ENCODE peak calls at places on chromosomes 5 and 9, in four cellular contexts. K is H1, T is HepG2, U is GM12878. N is an unnamed sample. For H3K4me1, the result is how much of the 10 kb centered on the place peaks cover.

GRCh38 chr9:70491798-70492736 is 77.6 kb upstream of the KLF9 start:
- DNase-seq in T (no peak), K (no peak), U (no peak), N (no peak)

GRCh38 chr5:37704406-37704805 is 135.4 kb downstream of the GDNF start:
- DNase-seq in K (no peak), U (no peak), T (no peak), N (no peak)

GRCh38 chr5:173329370-173330150 is 1.3 kb upstream of the STC2 start:
- DNase-seq in K (peak), T (peak), U (peak), N (no peak)

GRCh38 chr9:126986506-126986951 is 71.9 kb downstream of the RALGPS1 start:
- DNase-seq in K (no peak), U (no peak), T (peak), N (no peak)

GRCh38 chr9:137307255-137308101 is 5.4 kb upstream of the NRARP start:
- DNase-seq in K (peak), T (no peak), U (no peak), N (no peak)

GRCh38 chr5:140041099-140041491 is 2.0 kb downstream of the NRG2 start:
- DNase-seq in U (no peak), T (no peak), K (no peak), N (no peak)

GRCh38 chr5:17024686-17025180 is 88.6 kb upstream of the MYO10 start:
- DNase-seq in T (no peak), K (no peak), U (no peak), N (peak)

GRCh38 chr5:24643255-24643654 is 1.5 kb downstream of the CDH10 start:
- DNase-seq in U (no peak), T (no peak), K (no peak), N (no peak)

GRCh38 chr5:176806137-176806536 is 4.2 kb upstream of the UNC5A start:
- DNase-seq in T (no peak), K (no peak), U (no peak), N (no peak)

GRCh38 chr9:86585422-86586143 is 231.4 kb upstream of the TUT7 start:
- DNase-seq in K (no peak), U (no peak), T (no peak), N (no peak)

GRCh38 chr5:168552146-168552545 is 23.0 kb downstream of the FBLL1 start:
- DNase-seq in U (no peak), K (no peak), T (no peak), N (no peak)

GRCh38 chr5:33261305-33261704 is 179.5 kb upstream of the TARS1 start:
- DNase-seq in T (no peak), U (no peak), K (no peak), N (no peak)

GRCh38 chr5:68382640-68383039 is 167.1 kb downstream of the PIK3R1 start:
- DNase-seq in U (no peak), K (no peak), T (no peak), N (no peak)

GRCh38 chr9:137760426-137760825 is 117.2 kb upstream of the CACNA1B start:
- DNase-seq in U (no peak), K (no peak), T (no peak), N (no peak)

GRCh38 chr9:72459308-72459707 is 62.1 kb upstream of the TMC1 start:
- DNase-seq in K (no peak), U (no peak), T (no peak), N (no peak)

GRCh38 chr5:98927242-98927987 is 1.4 kb downstream of the CHD1 start:
- DNase-seq in K (no peak), U (no peak), T (no peak), N (no peak)

GRCh38 chr9:130901498-130902203 is 5.0 kb upstream of the QRFP start:
- DNase-seq in U (no peak), T (no peak), K (no peak), N (no peak)

GRCh38 chr5:35129276-35129675 is 81.5 kb upstream of the AGXT2 start:
- DNase-seq in K (no peak), U (no peak), T (no peak), N (no peak)

GRCh38 chr5:452856-453710 is 10.1 kb downstream of the EXOC3 start:
- DNase-seq in U (no peak), T (no peak), K (no peak), N (no peak)

GRCh38 chr5:172451771-172452197 is 2.5 kb downstream of the SH3PXD2B start:
- DNase-seq in U (no peak), K (no peak), T (peak), N (no peak)

GRCh38 chr9:18626046-18626698 is 152.2 kb downstream of the ADAMTSL1 start:
- DNase-seq in T (no peak), K (no peak), U (no peak), N (no peak)

GRCh38 chr5:135429886-135430437 is 17.2 kb downstream of the DCANP1 start:
- DNase-seq in U (no peak), K (peak), T (no peak), N (no peak)

GRCh38 chr9:72996106-72996505 is 43.3 kb upstream of the ALDH1A1 start:
- DNase-seq in U (no peak), T (no peak), K (no peak), N (no peak)

DNA sequence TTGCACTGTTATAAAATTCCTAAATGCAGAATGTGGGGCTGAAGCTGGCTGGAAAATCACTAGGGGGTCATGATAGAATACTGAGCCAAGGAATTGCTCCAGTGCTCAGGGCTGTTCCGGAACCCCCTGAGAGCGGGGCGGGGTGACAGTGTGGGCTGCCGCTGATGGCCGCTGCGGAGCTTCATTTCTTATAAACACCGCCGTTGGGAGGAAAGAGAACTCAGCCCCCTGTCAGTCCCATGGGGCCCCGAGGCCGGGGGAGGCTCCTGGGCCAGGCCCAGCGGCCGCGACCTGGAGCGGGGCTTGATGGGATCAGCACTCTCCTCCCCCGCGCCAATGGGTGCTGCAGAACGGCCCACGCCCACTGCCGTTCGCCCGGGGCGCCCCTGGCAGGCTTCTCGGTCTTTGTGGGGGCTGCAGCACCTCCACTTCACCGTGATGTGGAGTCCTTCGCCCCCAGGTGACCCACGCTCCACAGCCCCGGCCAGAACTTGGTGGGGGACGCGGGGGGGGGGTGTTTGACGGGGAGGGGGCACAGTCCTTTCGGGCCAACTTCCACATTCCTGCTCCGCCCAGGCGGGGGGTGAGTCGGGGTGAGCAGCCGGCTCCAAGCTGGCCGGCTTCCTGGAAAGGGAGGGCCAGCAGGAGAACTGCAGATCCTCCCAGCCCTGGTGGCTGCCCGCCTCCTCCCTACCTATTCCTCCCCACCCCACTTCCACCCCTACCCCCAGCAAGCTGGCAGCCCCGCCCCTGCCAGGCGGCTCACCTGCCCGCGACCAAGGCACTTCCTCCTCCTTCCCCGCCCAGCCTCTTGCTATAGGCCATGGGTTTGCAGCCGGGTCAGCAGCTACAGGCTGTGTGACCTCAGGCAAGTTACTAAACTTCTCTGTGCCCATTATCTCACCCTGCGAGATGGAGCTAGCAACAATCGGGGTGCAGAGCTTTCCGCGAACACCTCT is 5.4 kb upstream of the IRF1 start:
- DNase-seq in T (peak), U (peak), K (peak), N (no peak)
- TF ChIP-seq SUZ12 in T (no peak), U (no peak), K (peak), N (no peak)

GRCh38 chr9:89679006-89679395 is 74.2 kb downstream of the GADD45G start:
- DNase-seq in K (no peak), U (no peak), T (no peak), N (no peak)
- H3K4me1 ChIP-seq in K (under half), U (under half), T (under half), N (under half)

GRCh38 chr5:95631991-95632675 is 12.2 kb downstream of the GPR150 start:
- DNase-seq in K (no peak), T (peak), U (no peak), N (no peak)
- TF ChIP-seq ZNF274 in K (no peak), T (no peak), U (no peak), N (no peak)

GRCh38 chr5:53178830-53179229 is 69.3 kb upstream of the MOCS2 start:
- DNase-seq in K (no peak), T (no peak), U (no peak), N (no peak)

GRCh38 chr5:53180971-53181370 is 71.4 kb upstream of the MOCS2 start:
- DNase-seq in T (no peak), K (no peak), U (no peak), N (no peak)

DNA sequence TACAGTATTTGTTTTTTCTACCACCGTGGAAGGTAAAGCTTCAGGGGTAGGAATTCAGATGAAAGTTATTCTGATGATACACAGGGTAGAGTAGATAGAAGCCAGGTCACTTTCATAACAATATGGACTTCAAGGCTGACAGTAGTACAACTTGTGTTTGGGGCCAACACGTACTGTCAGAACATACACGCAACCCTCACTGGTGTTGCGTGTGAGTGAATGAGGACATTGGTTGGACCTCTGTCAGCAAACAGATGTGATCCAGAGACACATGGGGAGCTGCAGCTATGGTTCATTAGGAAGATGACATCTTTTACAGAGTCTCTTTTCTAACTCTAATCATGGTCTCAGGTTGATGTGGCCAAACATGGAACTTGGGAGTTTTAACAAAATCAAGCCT is 70.1 kb upstream of the MOCS2 start:
- DNase-seq in T (no peak), K (no peak), U (no peak), N (no peak)
- TF ChIP-seq SUZ12 in T (no peak), K (no peak), U (no peak), N (no peak)

GRCh38 chr9:89501311-89501898 is 3.5 kb upstream of the SEMA4D start:
- DNase-seq in K (no peak), U (no peak), T (no peak), N (no peak)
- H3K4me1 ChIP-seq in K (under half), U (under half), T (under half), N (under half)

GRCh38 chr5:78771260-78772240 is 123.0 kb upstream of the LHFPL2 start:
- DNase-seq in U (no peak), K (no peak), T (no peak), N (no peak)
- TF ChIP-seq ZNF274 in U (no peak), K (no peak), T (no peak), N (no peak)

GRCh38 chr9:115292584-115293271 is 174.8 kb upstream of the TNC start:
- DNase-seq in K (no peak), U (no peak), T (no peak), N (no peak)
- TF ChIP-seq SUZ12 in K (no peak), U (no peak), T (no peak), N (no peak)

DNA sequence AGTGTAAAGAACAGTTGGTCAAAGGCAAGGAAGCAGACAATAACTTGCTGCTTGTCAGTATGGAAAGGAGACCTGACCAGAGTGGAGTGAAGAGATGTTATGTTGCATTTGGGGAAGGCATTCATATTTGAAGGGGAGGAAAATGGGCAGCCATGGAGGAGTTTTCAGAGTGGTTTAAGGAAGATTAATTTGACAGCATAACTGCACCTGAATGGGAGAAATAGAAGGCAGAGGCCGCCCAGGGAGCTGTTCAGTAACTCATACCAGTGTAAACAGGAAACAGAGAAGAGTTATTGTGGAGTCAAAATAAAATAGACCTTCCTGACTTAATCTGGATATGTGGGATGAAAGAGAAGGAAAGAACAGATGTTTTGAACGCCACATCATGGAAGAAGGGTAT is 13.3 kb downstream of the SLC44A1 start:
- DNase-seq in U (no peak), K (no peak), T (no peak), N (no peak)
- H3K4me1 ChIP-seq in U (under half), K (under half), T (half or more), N (under half)

N was measured in NT2/D1.